ENCODE peak calls at places on chromosome 16, in eight cellular contexts. Q, H, U, O, V, P, C and F are unnamed samples.
A peak's percentile ranks its signal among the peaks of the same experiment; 100 is the strongest.

GRCh38 chr16:82137819-82138177 is 32.2 kb downstream of the MPHOSPH6 start:
- DNase-seq in H (no peak), V (no peak), P (no peak), U (no peak), C (no peak), O (no peak), Q (peak; percentile 11), F (no peak)

GRCh38 chr16:11170696-11171447 is 85.1 kb downstream of the SOCS1 start:
- DNase-seq in H (no peak), P (no peak), O (no peak), Q (no peak), U (peak; percentile 22), C (no peak), V (no peak), F (no peak)

GRCh38 chr16:56357765-56358322 is 67.5 kb downstream of the AMFR start:
- DNase-seq in V (peak; percentile 22), U (peak; percentile 19), H (peak; percentile 28), C (no peak), Q (no peak), P (no peak), O (peak; percentile 15), F (no peak)

GRCh38 chr16:379183-379960 is 2.4 kb downstream of the PGAP6 start:
- DNase-seq in O (no peak), H (no peak), V (no peak), C (no peak), P (no peak), Q (no peak), U (no peak), F (no peak)

GRCh38 chr16:81462683-81463082 is 18.1 kb downstream of the CMIP start:
- DNase-seq in U (no peak), H (no peak), P (no peak), C (no peak), O (no peak), Q (no peak), V (no peak), F (no peak)

GRCh38 chr16:24011237-24011636 is 175.5 kb downstream of the PRKCB start:
- DNase-seq in H (no peak), V (no peak), O (no peak), Q (no peak), U (no peak), P (no peak), C (no peak), F (no peak)

GRCh38 chr16:72945611-72946010 is 102.3 kb downstream of the ZFHX3 start:
- DNase-seq in U (no peak), V (no peak), C (no peak), O (no peak), Q (no peak), P (no peak), H (no peak), F (no peak)

GRCh38 chr16:3971261-3971660 is 90.7 kb upstream of the CREBBP start:
- DNase-seq in O (no peak), P (no peak), C (no peak), H (no peak), Q (peak; percentile 93), V (no peak), U (peak; percentile 74), F (peak; percentile 66)

GRCh38 chr16:19696312-19696711 is 21.7 kb downstream of the KNOP1 start:
- DNase-seq in U (no peak), C (no peak), V (peak; percentile 74), Q (peak; percentile 94), O (peak; percentile 79), H (no peak), P (no peak), F (no peak)

GRCh38 chr16:66152841-66153525 is 213.5 kb upstream of the CDH5 start:
- DNase-seq in P (no peak), O (no peak), U (no peak), C (no peak), H (no peak), Q (peak; percentile 75), V (no peak), F (no peak)

GRCh38 chr16:67151431-67152097 is 766 bp upstream of the B3GNT9 start:
- DNase-seq in Q (peak; percentile 15), V (no peak), H (peak; percentile 31), P (no peak), U (peak; percentile 36), O (no peak), C (no peak), F (no peak)

GRCh38 chr16:48505705-48506104 is 104.3 kb downstream of the N4BP1 start:
- DNase-seq in U (no peak), C (no peak), Q (no peak), P (no peak), V (no peak), O (no peak), H (no peak), F (no peak)

GRCh38 chr16:26957283-26957859 is 109.4 kb upstream of the C16orf82 start:
- DNase-seq in P (no peak), Q (no peak), O (no peak), U (no peak), C (no peak), V (no peak), H (no peak), F (no peak)

GRCh38 chr16:87325480-87325879 is 8.3 kb upstream of the C16orf95 start:
- DNase-seq in V (no peak), H (no peak), C (no peak), O (no peak), Q (no peak), P (no peak), U (no peak), F (no peak)

GRCh38 chr16:88063201-88063773 is 112.1 kb downstream of the BANP start:
- DNase-seq in P (no peak), C (no peak), Q (peak; percentile 60), O (peak; percentile 44), V (peak; percentile 18), H (no peak), U (no peak), F (no peak)

GRCh38 chr16:85686912-85687591 is 1.7 kb downstream of the GINS2 start:
- DNase-seq in H (no peak), U (no peak), V (no peak), P (no peak), Q (no peak), C (no peak), O (no peak), F (no peak)

GRCh38 chr16:4681471-4682083 is 11.8 kb upstream of the NUDT16L1 start:
- DNase-seq in P (no peak), U (no peak), Q (no peak), V (peak; percentile 38), H (no peak), O (no peak), C (no peak), F (no peak)

GRCh38 chr16:86924537-86924936 is 346.2 kb downstream of the FOXL1 start:
- DNase-seq in V (no peak), O (no peak), P (no peak), U (no peak), Q (peak; percentile 94), C (no peak), H (no peak), F (no peak)

DNA sequence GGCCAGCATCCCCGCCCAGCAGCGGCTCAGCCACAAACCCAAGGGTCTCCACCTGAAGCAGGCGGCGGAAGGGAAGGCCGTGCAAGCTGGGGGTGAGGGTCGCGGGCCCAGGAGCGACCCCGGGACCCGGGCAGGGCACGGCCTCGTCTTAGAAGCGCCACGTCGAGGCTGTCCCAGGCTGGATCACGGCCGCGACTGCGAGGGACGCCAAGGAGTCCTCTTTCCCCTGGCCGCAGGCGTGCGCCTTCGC is 535 bp upstream of the CCNF start:
- DNase-seq in P (no peak), O (no peak), H (no peak), Q (no peak), V (no peak), C (no peak), U (no peak), F (no peak)
- TF ChIP-seq CTCF in P (no peak), O (no peak), H (no peak), Q (no peak), V (no peak), C (no peak), U (no peak), F (no peak)

GRCh38 chr16:30369938-30370443 is 303 bp downstream of the TBC1D10B start:
- DNase-seq in U (no peak), C (no peak), O (no peak), Q (no peak), P (no peak), V (no peak), H (no peak), F (no peak)
- TF ChIP-seq CTCF in U (peak; percentile 32), C (no peak), O (no peak), Q (no peak), P (no peak), V (no peak), H (no peak), F (no peak)

GRCh38 chr16:79870016-79870886 is 269.7 kb upstream of the MAF start:
- DNase-seq in P (no peak), H (no peak), V (no peak), U (no peak), C (no peak), O (no peak), Q (no peak), F (no peak)

GRCh38 chr16:79871906-79872305 is 271.4 kb upstream of the MAF start:
- DNase-seq in C (no peak), V (no peak), Q (no peak), O (no peak), P (no peak), H (no peak), U (no peak), F (no peak)

GRCh38 chr16:79873825-79874224 is 273.3 kb upstream of the MAF start:
- DNase-seq in Q (no peak), U (no peak), P (no peak), V (no peak), H (no peak), C (no peak), O (no peak), F (no peak)

GRCh38 chr16:79876332-79876730 is 275.8 kb upstream of the MAF start:
- DNase-seq in P (no peak), O (no peak), H (no peak), C (no peak), V (no peak), Q (no peak), U (no peak), F (no peak)

GRCh38 chr16:79874391-79874790 is 273.9 kb upstream of the MAF start:
- DNase-seq in O (peak; percentile 71), P (no peak), Q (no peak), U (no peak), C (no peak), H (no peak), V (no peak), F (no peak)
- TF ChIP-seq CTCF in O (no peak), P (no peak), Q (no peak), U (no peak), C (no peak), H (no peak), V (no peak), F (no peak)

DNA sequence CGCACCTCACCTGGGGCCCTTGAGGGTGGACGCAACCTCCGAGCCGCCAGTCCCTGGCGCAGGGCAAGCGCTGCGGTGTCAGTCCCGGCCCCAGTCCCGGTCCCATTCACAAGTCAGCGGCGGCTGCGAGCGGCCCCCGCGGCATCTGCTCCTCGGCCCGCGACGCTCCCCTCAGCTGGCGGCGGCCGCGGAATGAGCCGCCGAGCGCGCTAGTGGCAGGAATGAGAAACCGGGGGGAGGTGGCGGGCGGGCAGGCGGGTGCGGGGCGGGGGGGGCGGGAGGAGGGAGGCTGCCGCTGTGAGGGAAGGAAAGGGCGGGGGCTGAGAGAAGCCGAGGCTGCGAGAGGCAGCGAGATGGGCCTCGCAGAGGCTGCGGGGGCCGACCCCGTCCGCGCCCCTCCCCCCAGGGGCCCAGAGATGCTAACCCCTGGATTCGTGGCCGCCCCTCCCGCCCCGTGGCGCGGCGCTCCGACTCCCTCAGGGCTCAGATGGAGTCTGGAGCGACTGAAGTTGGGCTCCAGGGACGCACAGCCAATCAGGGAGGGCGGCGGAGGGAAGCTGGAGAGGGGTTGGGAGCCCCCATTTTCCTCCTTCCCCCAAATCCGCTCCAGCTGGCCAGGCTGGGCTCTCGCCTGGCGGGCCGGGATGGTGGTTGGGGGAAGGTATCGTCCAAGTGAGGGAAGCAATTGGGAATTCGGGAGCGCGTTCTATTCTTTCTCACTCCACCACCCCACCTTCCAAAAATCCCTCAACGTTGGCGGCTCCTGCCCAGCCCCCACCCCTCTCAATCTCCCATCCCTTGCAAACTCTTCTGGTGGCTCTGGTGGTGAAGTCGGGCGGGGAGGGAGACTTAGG is at the start of gene CDH11:
- DNase-seq in P (peak; percentile 84), Q (peak; percentile 76), O (peak; percentile 60), C (peak; percentile 83), V (no peak), H (no peak), U (peak; percentile 18), F (no peak)
- TF ChIP-seq CTCF in P (no peak), Q (peak; percentile 26), O (peak; percentile 52), C (peak; percentile 33), V (no peak), H (no peak), U (no peak), F (no peak)